ENCODE peak calls at places on chromosome 15, in six cellular contexts. Q is cardiac fibroblast, G is glomerular endothelial cell, N is ELR, Y is germinal center, V is T-helper 2 cell. I is an unnamed sample.

GRCh38 chr15:75923756-75924155 is 20.1 kb downstream of the FBXO22 start:
- DNase-seq in Q (no peak), G (no peak), N (no peak), Y (no peak), V (no peak), I (no peak)

GRCh38 chr15:22262613-22263020 is 182.3 kb downstream of the OR4M2 start:
- DNase-seq in Q (no peak), G (no peak), N (no peak), Y (no peak), V (no peak), I (no peak)

GRCh38 chr15:65062061-65062460 is 5.7 kb downstream of the RASL12 start:
- DNase-seq in Q (no peak), G (no peak), N (no peak), Y (no peak), V (no peak), I (no peak)

GRCh38 chr15:72782993-72783562 is 480 bp downstream of the ADPGK start:
- DNase-seq in Q (peak), G (no peak), N (peak), Y (peak), V (no peak), I (peak)

GRCh38 chr15:58224068-58224467 is 85.9 kb downstream of the AQP9 start:
- DNase-seq in Q (peak), G (no peak), N (no peak), Y (no peak), V (no peak), I (no peak)

GRCh38 chr15:56820333-56820732 is 87.0 kb upstream of the ZNF280D start:
- DNase-seq in Q (no peak), G (no peak), N (no peak), Y (no peak), V (no peak), I (no peak)

GRCh38 chr15:41438206-41438605 is 21.3 kb downstream of the RTF1 start:
- DNase-seq in Q (no peak), G (no peak), N (no peak), Y (no peak), V (no peak), I (no peak)

GRCh38 chr15:52124270-52124878 is 11.8 kb upstream of the BCL2L10 start:
- DNase-seq in Q (no peak), G (peak), N (peak), Y (no peak), V (no peak), I (peak)

GRCh38 chr15:88939486-88939806 is 26.3 kb upstream of the MFGE8 start:
- DNase-seq in Q (no peak), G (no peak), N (no peak), Y (no peak), V (no peak), I (no peak)

GRCh38 chr15:73572296-73572695 is 60.9 kb downstream of the NPTN start:
- DNase-seq in Q (no peak), G (no peak), N (no peak), Y (no peak), V (no peak), I (no peak)

GRCh38 chr15:63971427-63971805 is 74.9 kb downstream of the DAPK2 start:
- DNase-seq in Q (no peak), G (no peak), N (no peak), Y (no peak), V (no peak), I (no peak)

GRCh38 chr15:101017041-101017754 is 98.0 kb downstream of the LRRK1 start:
- DNase-seq in Q (no peak), G (no peak), N (peak), Y (no peak), V (no peak), I (no peak)

GRCh38 chr15:81356252-81356651 is 17.8 kb downstream of the TMC3 start:
- DNase-seq in Q (no peak), G (no peak), N (no peak), Y (no peak), V (no peak), I (no peak)

GRCh38 chr15:94607176-94607654 is 375.9 kb downstream of the MCTP2 start:
- DNase-seq in Q (peak), G (peak), N (no peak), Y (no peak), V (no peak), I (no peak)

GRCh38 chr15:51132384-51133139 is 37.9 kb upstream of the TNFAIP8L3 start:
- DNase-seq in Q (peak), G (peak), N (peak), Y (peak), V (no peak), I (peak)

GRCh38 chr15:50358805-50359204 is 3.8 kb upstream of the GABPB1 start:
- DNase-seq in Q (peak), G (no peak), N (peak), Y (peak), V (no peak), I (peak)

I was measured in GM23248.